ENCODE peak calls at places on chromosomes 13 and 19, in eight cellular contexts. One of them, this sample, is unnamed.

GRCh38 chr19:46288896-46289588 is 7.8 kb upstream of the HIF3A start:
- DNase-seq in fibroblast of the aortic adventitia: peak
- DNase-seq in HCT116: no peak
- DNase-seq in Panc1: no peak
- DNase-seq in PC-3: peak
- DNase-seq in heart left ventricle: peak
- DNase-seq in CD8-positive, alpha-beta T cell: no peak
- DNase-seq in cardiac muscle cell: peak
- DNase-seq in this sample: peak

GRCh38 chr19:10260141-10260584 is 8.1 kb downstream of the MRPL4 start:
- DNase-seq in fibroblast of the aortic adventitia: no peak
- DNase-seq in HCT116: peak
- DNase-seq in Panc1: no peak
- DNase-seq in PC-3: peak
- DNase-seq in heart left ventricle: no peak
- DNase-seq in CD8-positive, alpha-beta T cell: no peak
- DNase-seq in cardiac muscle cell: no peak
- DNase-seq in this sample: no peak

GRCh38 chr19:912181-913079 is 589 bp downstream of the R3HDM4 start:
- DNase-seq in fibroblast of the aortic adventitia: no peak
- DNase-seq in HCT116: no peak
- DNase-seq in Panc1: no peak
- DNase-seq in PC-3: no peak
- DNase-seq in heart left ventricle: no peak
- DNase-seq in CD8-positive, alpha-beta T cell: peak
- DNase-seq in cardiac muscle cell: peak
- DNase-seq in this sample: no peak

GRCh38 chr13:90627813-90628212 is 719.7 kb upstream of the MIR17HG start:
- DNase-seq in fibroblast of the aortic adventitia: no peak
- DNase-seq in HCT116: no peak
- DNase-seq in Panc1: no peak
- DNase-seq in PC-3: no peak
- DNase-seq in heart left ventricle: no peak
- DNase-seq in CD8-positive, alpha-beta T cell: no peak
- DNase-seq in cardiac muscle cell: no peak
- DNase-seq in this sample: no peak

GRCh38 chr13:41588899-41589298 is 131.5 kb downstream of the RGCC start:
- DNase-seq in fibroblast of the aortic adventitia: peak
- DNase-seq in HCT116: peak
- DNase-seq in Panc1: peak
- DNase-seq in PC-3: peak
- DNase-seq in heart left ventricle: no peak
- DNase-seq in CD8-positive, alpha-beta T cell: no peak
- DNase-seq in cardiac muscle cell: peak
- DNase-seq in this sample: no peak

GRCh38 chr13:51397262-51397933 is 55.4 kb downstream of the INTS6 start:
- DNase-seq in fibroblast of the aortic adventitia: peak
- DNase-seq in HCT116: no peak
- DNase-seq in Panc1: no peak
- DNase-seq in PC-3: no peak
- DNase-seq in heart left ventricle: no peak
- DNase-seq in CD8-positive, alpha-beta T cell: no peak
- DNase-seq in cardiac muscle cell: peak
- DNase-seq in this sample: peak

GRCh38 chr13:23087884-23088283 is 92.9 kb upstream of the SGCG start:
- DNase-seq in fibroblast of the aortic adventitia: peak
- DNase-seq in HCT116: peak
- DNase-seq in Panc1: peak
- DNase-seq in PC-3: peak
- DNase-seq in heart left ventricle: no peak
- DNase-seq in CD8-positive, alpha-beta T cell: no peak
- DNase-seq in cardiac muscle cell: peak
- DNase-seq in this sample: no peak

GRCh38 chr13:52399037-52399436 is 6.9 kb downstream of the THSD1 start:
- DNase-seq in fibroblast of the aortic adventitia: no peak
- DNase-seq in HCT116: no peak
- DNase-seq in Panc1: no peak
- DNase-seq in PC-3: no peak
- DNase-seq in heart left ventricle: no peak
- DNase-seq in CD8-positive, alpha-beta T cell: no peak
- DNase-seq in cardiac muscle cell: peak
- DNase-seq in this sample: no peak

GRCh38 chr19:39927524-39928356 is 6.7 kb downstream of the FCGBP start:
- DNase-seq in fibroblast of the aortic adventitia: no peak
- DNase-seq in HCT116: no peak
- DNase-seq in Panc1: no peak
- DNase-seq in PC-3: no peak
- DNase-seq in heart left ventricle: no peak
- DNase-seq in CD8-positive, alpha-beta T cell: no peak
- DNase-seq in cardiac muscle cell: no peak
- DNase-seq in this sample: peak

GRCh38 chr13:37747071-37747612 is 122.4 kb downstream of the TRPC4 start:
- DNase-seq in fibroblast of the aortic adventitia: peak
- DNase-seq in HCT116: no peak
- DNase-seq in Panc1: no peak
- DNase-seq in PC-3: peak
- DNase-seq in heart left ventricle: no peak
- DNase-seq in CD8-positive, alpha-beta T cell: no peak
- DNase-seq in cardiac muscle cell: peak
- DNase-seq in this sample: no peak

GRCh38 chr13:97629601-97630272 is 195.8 kb downstream of the RAP2A start:
- DNase-seq in fibroblast of the aortic adventitia: no peak
- DNase-seq in HCT116: no peak
- DNase-seq in Panc1: no peak
- DNase-seq in PC-3: no peak
- DNase-seq in heart left ventricle: no peak
- DNase-seq in CD8-positive, alpha-beta T cell: no peak
- DNase-seq in cardiac muscle cell: no peak
- DNase-seq in this sample: no peak

GRCh38 chr19:52638601-52639000 is 446 bp upstream of the ZNF83 start:
- DNase-seq in fibroblast of the aortic adventitia: no peak
- DNase-seq in HCT116: no peak
- DNase-seq in Panc1: no peak
- DNase-seq in PC-3: no peak
- DNase-seq in heart left ventricle: peak
- DNase-seq in CD8-positive, alpha-beta T cell: no peak
- DNase-seq in cardiac muscle cell: no peak
- DNase-seq in this sample: no peak

GRCh38 chr19:13051581-13052165 is 51.0 kb downstream of the LYL1 start:
- DNase-seq in fibroblast of the aortic adventitia: no peak
- DNase-seq in HCT116: no peak
- DNase-seq in Panc1: no peak
- DNase-seq in PC-3: peak
- DNase-seq in heart left ventricle: peak
- DNase-seq in CD8-positive, alpha-beta T cell: no peak
- DNase-seq in cardiac muscle cell: peak
- DNase-seq in this sample: no peak

GRCh38 chr19:33554391-33554790 is 32.8 kb upstream of the PEPD start:
- DNase-seq in fibroblast of the aortic adventitia: no peak
- DNase-seq in HCT116: no peak
- DNase-seq in Panc1: no peak
- DNase-seq in PC-3: no peak
- DNase-seq in heart left ventricle: no peak
- DNase-seq in CD8-positive, alpha-beta T cell: no peak
- DNase-seq in cardiac muscle cell: no peak
- DNase-seq in this sample: no peak

DNA sequence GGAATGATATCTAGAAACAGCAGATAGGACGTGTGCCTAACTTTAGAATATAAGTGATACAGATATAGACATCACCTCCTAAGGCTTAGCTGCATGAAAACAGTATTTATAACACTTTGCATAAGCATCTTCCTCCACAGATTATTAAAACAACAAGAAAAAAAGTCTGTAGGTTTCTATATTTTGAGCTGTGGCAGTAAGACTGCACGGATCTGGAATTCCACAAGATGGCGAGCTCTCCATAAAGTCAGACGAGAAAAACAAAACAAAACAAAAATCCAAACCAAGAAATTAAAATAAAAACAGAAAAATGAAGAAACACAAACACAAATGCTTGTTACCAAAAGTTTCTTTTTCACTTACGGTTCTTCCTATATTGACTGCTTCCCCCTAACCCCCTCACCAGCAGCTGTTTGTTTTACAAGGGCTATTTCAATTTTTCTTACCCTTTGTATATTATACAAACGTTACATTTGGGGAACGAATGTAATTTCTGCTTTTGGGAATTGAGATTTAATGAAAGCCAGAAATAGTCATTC is 285.8 kb downstream of the MYO16 start:
- DNase-seq in fibroblast of the aortic adventitia: peak
- DNase-seq in HCT116: no peak
- DNase-seq in Panc1: no peak
- DNase-seq in PC-3: peak
- DNase-seq in heart left ventricle: no peak
- DNase-seq in CD8-positive, alpha-beta T cell: no peak
- DNase-seq in cardiac muscle cell: peak
- DNase-seq in this sample: no peak
- TF ChIP-seq CTCF in fibroblast of the aortic adventitia: peak
- TF ChIP-seq CTCF in HCT116: peak
- TF ChIP-seq CTCF in Panc1: peak
- TF ChIP-seq CTCF in PC-3: peak
- TF ChIP-seq CTCF in heart left ventricle: peak
- TF ChIP-seq CTCF in CD8-positive, alpha-beta T cell: no peak
- TF ChIP-seq CTCF in cardiac muscle cell: peak
- TF ChIP-seq CTCF in this sample: peak

GRCh38 chr19:3576696-3577443 is 4.1 kb downstream of the HMG20B start:
- DNase-seq in fibroblast of the aortic adventitia: peak
- DNase-seq in HCT116: no peak
- DNase-seq in Panc1: no peak
- DNase-seq in PC-3: no peak
- DNase-seq in heart left ventricle: peak
- DNase-seq in CD8-positive, alpha-beta T cell: no peak
- DNase-seq in cardiac muscle cell: peak
- DNase-seq in this sample: peak

GRCh38 chr19:3575949-3576673 is 3.4 kb downstream of the HMG20B start:
- DNase-seq in fibroblast of the aortic adventitia: no peak
- DNase-seq in HCT116: no peak
- DNase-seq in Panc1: no peak
- DNase-seq in PC-3: no peak
- DNase-seq in heart left ventricle: no peak
- DNase-seq in CD8-positive, alpha-beta T cell: no peak
- DNase-seq in cardiac muscle cell: no peak
- DNase-seq in this sample: no peak

GRCh38 chr19:3573162-3573857 is 566 bp downstream of the HMG20B start:
- DNase-seq in fibroblast of the aortic adventitia: no peak
- DNase-seq in HCT116: no peak
- DNase-seq in Panc1: no peak
- DNase-seq in PC-3: no peak
- DNase-seq in heart left ventricle: peak
- DNase-seq in CD8-positive, alpha-beta T cell: peak
- DNase-seq in cardiac muscle cell: no peak
- DNase-seq in this sample: no peak

GRCh38 chr19:3573858-3574637 is 1.3 kb downstream of the HMG20B start:
- DNase-seq in fibroblast of the aortic adventitia: peak
- DNase-seq in HCT116: peak
- DNase-seq in Panc1: peak
- DNase-seq in PC-3: peak
- DNase-seq in heart left ventricle: peak
- DNase-seq in CD8-positive, alpha-beta T cell: peak
- DNase-seq in cardiac muscle cell: peak
- DNase-seq in this sample: peak

DNA sequence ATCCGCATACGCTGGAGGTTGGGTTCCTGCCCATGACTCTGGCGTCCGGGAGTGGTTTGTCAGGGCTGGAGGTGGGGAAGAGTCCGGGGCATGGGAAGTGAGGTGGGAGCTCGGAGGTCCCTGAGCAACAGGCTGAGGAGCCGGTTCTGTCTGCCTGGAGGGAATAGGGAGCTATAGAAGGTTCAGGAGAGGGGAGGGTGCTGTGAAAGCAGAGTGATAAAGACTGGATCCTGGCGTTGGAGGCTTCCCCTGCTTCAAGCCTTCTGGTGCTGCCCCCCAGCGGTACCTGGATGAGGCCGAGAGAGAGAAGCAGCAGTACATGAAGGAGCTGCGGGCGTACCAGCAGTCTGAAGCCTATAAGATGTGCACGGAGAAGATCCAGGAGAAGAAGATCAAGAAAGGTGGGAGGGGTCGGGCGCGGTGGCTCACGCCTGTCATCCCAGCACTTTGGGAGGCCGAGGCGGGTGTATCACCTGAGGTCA is 2.6 kb downstream of the HMG20B start:
- DNase-seq in fibroblast of the aortic adventitia: no peak
- DNase-seq in HCT116: no peak
- DNase-seq in Panc1: no peak
- DNase-seq in PC-3: no peak
- DNase-seq in heart left ventricle: no peak
- DNase-seq in CD8-positive, alpha-beta T cell: no peak
- DNase-seq in cardiac muscle cell: no peak
- DNase-seq in this sample: no peak
- TF ChIP-seq CTCF in fibroblast of the aortic adventitia: peak
- TF ChIP-seq CTCF in HCT116: peak
- TF ChIP-seq CTCF in Panc1: peak
- TF ChIP-seq CTCF in PC-3: peak
- TF ChIP-seq CTCF in heart left ventricle: no peak
- TF ChIP-seq CTCF in CD8-positive, alpha-beta T cell: no peak
- TF ChIP-seq CTCF in cardiac muscle cell: peak
- TF ChIP-seq CTCF in this sample: no peak

GRCh38 chr13:66943530-66943929 is 286.6 kb downstream of the PCDH9 start:
- DNase-seq in fibroblast of the aortic adventitia: no peak
- DNase-seq in HCT116: no peak
- DNase-seq in Panc1: no peak
- DNase-seq in PC-3: no peak
- DNase-seq in heart left ventricle: no peak
- DNase-seq in CD8-positive, alpha-beta T cell: no peak
- DNase-seq in cardiac muscle cell: no peak
- DNase-seq in this sample: no peak
- TF ChIP-seq CTCF in fibroblast of the aortic adventitia: no peak
- TF ChIP-seq CTCF in HCT116: no peak
- TF ChIP-seq CTCF in Panc1: no peak
- TF ChIP-seq CTCF in PC-3: no peak
- TF ChIP-seq CTCF in heart left ventricle: no peak
- TF ChIP-seq CTCF in CD8-positive, alpha-beta T cell: no peak
- TF ChIP-seq CTCF in cardiac muscle cell: no peak
- TF ChIP-seq CTCF in this sample: no peak

DNA sequence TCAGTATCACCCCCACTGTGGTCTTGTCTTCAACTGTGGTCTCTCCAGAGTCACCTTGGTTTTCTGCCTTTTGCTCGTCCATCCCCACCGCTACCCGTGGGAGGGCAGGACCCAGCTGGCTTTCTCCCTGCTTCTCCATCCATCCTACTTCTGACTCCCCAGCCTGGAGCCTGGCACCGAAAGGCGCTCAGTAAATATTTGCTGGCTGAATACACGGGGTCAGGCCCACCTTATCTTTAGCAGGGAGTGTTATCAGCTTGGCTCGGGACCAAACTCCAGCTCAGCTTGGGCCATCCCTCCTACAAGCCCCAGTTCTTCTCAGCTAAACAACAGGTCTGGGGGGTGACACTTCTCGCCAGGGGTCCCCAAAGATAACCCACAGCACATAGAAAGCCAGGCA is 62.0 kb upstream of the KLF2 start:
- DNase-seq in fibroblast of the aortic adventitia: peak
- DNase-seq in HCT116: no peak
- DNase-seq in Panc1: no peak
- DNase-seq in PC-3: no peak
- DNase-seq in heart left ventricle: no peak
- DNase-seq in CD8-positive, alpha-beta T cell: no peak
- DNase-seq in cardiac muscle cell: peak
- DNase-seq in this sample: no peak
- TF ChIP-seq CTCF in fibroblast of the aortic adventitia: no peak
- TF ChIP-seq CTCF in HCT116: no peak
- TF ChIP-seq CTCF in Panc1: no peak
- TF ChIP-seq CTCF in PC-3: no peak
- TF ChIP-seq CTCF in heart left ventricle: no peak
- TF ChIP-seq CTCF in CD8-positive, alpha-beta T cell: no peak
- TF ChIP-seq CTCF in cardiac muscle cell: no peak
- TF ChIP-seq CTCF in this sample: no peak